ENCODE peak calls at places on chromosomes 4 and X, in six cellular contexts. One of them, this sample, is unnamed.

GRCh38 chrX:39903343-39903742 is 194.4 kb downstream of the BCOR start:
- DNase-seq in heart left ventricle: no peak
- DNase-seq in upper lobe of right lung: no peak
- DNase-seq in HFFc6: peak
- DNase-seq in activated B cell treated with CpG ODN at 0.5 μM for 24 hours: no peak
- DNase-seq in H1: no peak
- DNase-seq in this sample: no peak

GRCh38 chrX:44651347-44651746 is 108.7 kb upstream of the FUNDC1 start:
- DNase-seq in heart left ventricle: no peak
- DNase-seq in upper lobe of right lung: no peak
- DNase-seq in HFFc6: no peak
- DNase-seq in activated B cell treated with CpG ODN at 0.5 μM for 24 hours: no peak
- DNase-seq in H1: no peak
- DNase-seq in this sample: no peak

GRCh38 chrX:121106484-121107235 is 59.2 kb downstream of the GLUD2 start:
- DNase-seq in heart left ventricle: no peak
- DNase-seq in upper lobe of right lung: no peak
- DNase-seq in HFFc6: no peak
- DNase-seq in activated B cell treated with CpG ODN at 0.5 μM for 24 hours: no peak
- DNase-seq in H1: no peak
- DNase-seq in this sample: no peak

GRCh38 chrX:133465254-133465653 is 50.0 kb upstream of the GPC4 start:
- DNase-seq in heart left ventricle: no peak
- DNase-seq in upper lobe of right lung: no peak
- DNase-seq in HFFc6: no peak
- DNase-seq in activated B cell treated with CpG ODN at 0.5 μM for 24 hours: no peak
- DNase-seq in H1: no peak
- DNase-seq in this sample: no peak

GRCh38 chr4:15400911-15401671 is 26.7 kb upstream of the C1QTNF7 start:
- DNase-seq in heart left ventricle: peak
- DNase-seq in upper lobe of right lung: peak
- DNase-seq in HFFc6: peak
- DNase-seq in activated B cell treated with CpG ODN at 0.5 μM for 24 hours: no peak
- DNase-seq in H1: no peak
- DNase-seq in this sample: no peak

GRCh38 chrX:7580127-7580526 is 262.8 kb upstream of the VCX start:
- DNase-seq in heart left ventricle: no peak
- DNase-seq in upper lobe of right lung: no peak
- DNase-seq in HFFc6: no peak
- DNase-seq in activated B cell treated with CpG ODN at 0.5 μM for 24 hours: no peak
- DNase-seq in H1: no peak
- DNase-seq in this sample: no peak

GRCh38 chrX:40098264-40099045 is 697 bp upstream of the BCOR start:
- DNase-seq in heart left ventricle: peak
- DNase-seq in upper lobe of right lung: peak
- DNase-seq in HFFc6: peak
- DNase-seq in activated B cell treated with CpG ODN at 0.5 μM for 24 hours: peak
- DNase-seq in H1: no peak
- DNase-seq in this sample: no peak

GRCh38 chrX:73768120-73768519 is 205.1 kb downstream of the CHIC1 start:
- DNase-seq in heart left ventricle: no peak
- DNase-seq in upper lobe of right lung: no peak
- DNase-seq in HFFc6: no peak
- DNase-seq in activated B cell treated with CpG ODN at 0.5 μM for 24 hours: no peak
- DNase-seq in H1: no peak
- DNase-seq in this sample: no peak

GRCh38 chrX:8783100-8784098 is 17.8 kb downstream of the FAM9A start:
- DNase-seq in heart left ventricle: no peak
- DNase-seq in upper lobe of right lung: no peak
- DNase-seq in HFFc6: no peak
- DNase-seq in activated B cell treated with CpG ODN at 0.5 μM for 24 hours: no peak
- DNase-seq in H1: peak
- DNase-seq in this sample: no peak

GRCh38 chr4:128298129-128298758 is 10.6 kb upstream of the PGRMC2 start:
- DNase-seq in heart left ventricle: no peak
- DNase-seq in upper lobe of right lung: no peak
- DNase-seq in HFFc6: no peak
- DNase-seq in activated B cell treated with CpG ODN at 0.5 μM for 24 hours: no peak
- DNase-seq in H1: no peak
- DNase-seq in this sample: no peak

GRCh38 chr4:114780205-114780604 is 181.6 kb downstream of the UGT8 start:
- DNase-seq in heart left ventricle: no peak
- DNase-seq in upper lobe of right lung: no peak
- DNase-seq in HFFc6: no peak
- DNase-seq in activated B cell treated with CpG ODN at 0.5 μM for 24 hours: no peak
- DNase-seq in H1: no peak
- DNase-seq in this sample: no peak

GRCh38 chrX:24398766-24399165 is 38.3 kb downstream of the SUPT20HL1 start:
- DNase-seq in heart left ventricle: no peak
- DNase-seq in upper lobe of right lung: no peak
- DNase-seq in HFFc6: no peak
- DNase-seq in activated B cell treated with CpG ODN at 0.5 μM for 24 hours: no peak
- DNase-seq in H1: no peak
- DNase-seq in this sample: no peak

GRCh38 chr4:163191999-163192398 is 25.3 kb upstream of the NAF1 start:
- DNase-seq in heart left ventricle: no peak
- DNase-seq in upper lobe of right lung: no peak
- DNase-seq in HFFc6: peak
- DNase-seq in activated B cell treated with CpG ODN at 0.5 μM for 24 hours: no peak
- DNase-seq in H1: no peak
- DNase-seq in this sample: no peak

GRCh38 chr4:53598901-53599300 is 7.6 kb upstream of the LNX1 start:
- DNase-seq in heart left ventricle: no peak
- DNase-seq in upper lobe of right lung: no peak
- DNase-seq in HFFc6: no peak
- DNase-seq in activated B cell treated with CpG ODN at 0.5 μM for 24 hours: no peak
- DNase-seq in H1: no peak
- DNase-seq in this sample: no peak

GRCh38 chr4:93147524-93148212 is 680.9 kb upstream of the ATOH1 start:
- DNase-seq in heart left ventricle: no peak
- DNase-seq in upper lobe of right lung: no peak
- DNase-seq in HFFc6: no peak
- DNase-seq in activated B cell treated with CpG ODN at 0.5 μM for 24 hours: no peak
- DNase-seq in H1: peak
- DNase-seq in this sample: no peak

GRCh38 chrX:130994671-130995070 is 63.5 kb upstream of the ARHGAP36 start:
- DNase-seq in heart left ventricle: no peak
- DNase-seq in upper lobe of right lung: no peak
- DNase-seq in HFFc6: no peak
- DNase-seq in activated B cell treated with CpG ODN at 0.5 μM for 24 hours: no peak
- DNase-seq in H1: no peak
- DNase-seq in this sample: no peak

GRCh38 chr4:98851806-98852205 is 77.1 kb downstream of the EIF4E start:
- DNase-seq in heart left ventricle: no peak
- DNase-seq in upper lobe of right lung: no peak
- DNase-seq in HFFc6: peak
- DNase-seq in activated B cell treated with CpG ODN at 0.5 μM for 24 hours: no peak
- DNase-seq in H1: no peak
- DNase-seq in this sample: no peak

GRCh38 chr4:76339364-76339763 is 32.8 kb downstream of the STBD1 start:
- DNase-seq in heart left ventricle: no peak
- DNase-seq in upper lobe of right lung: no peak
- DNase-seq in HFFc6: peak
- DNase-seq in activated B cell treated with CpG ODN at 0.5 μM for 24 hours: no peak
- DNase-seq in H1: no peak
- DNase-seq in this sample: no peak

GRCh38 chr4:141636077-141636770 is at the start of gene IL15:
- DNase-seq in heart left ventricle: peak
- DNase-seq in upper lobe of right lung: peak
- DNase-seq in HFFc6: peak
- DNase-seq in activated B cell treated with CpG ODN at 0.5 μM for 24 hours: peak
- DNase-seq in H1: peak
- DNase-seq in this sample: no peak

GRCh38 chr4:165814256-165815010 is 58.6 kb upstream of the TLL1 start:
- DNase-seq in heart left ventricle: no peak
- DNase-seq in upper lobe of right lung: no peak
- DNase-seq in HFFc6: no peak
- DNase-seq in activated B cell treated with CpG ODN at 0.5 μM for 24 hours: no peak
- DNase-seq in H1: no peak
- DNase-seq in this sample: no peak

GRCh38 chr4:87985097-87985886 is 9.8 kb downstream of the SPP1 start:
- DNase-seq in heart left ventricle: peak
- DNase-seq in upper lobe of right lung: peak
- DNase-seq in HFFc6: peak
- DNase-seq in activated B cell treated with CpG ODN at 0.5 μM for 24 hours: no peak
- DNase-seq in H1: no peak
- DNase-seq in this sample: no peak

GRCh38 chr4:176467011-176467410 is 147.2 kb downstream of the SPCS3 start:
- DNase-seq in heart left ventricle: no peak
- DNase-seq in upper lobe of right lung: no peak
- DNase-seq in HFFc6: peak
- DNase-seq in activated B cell treated with CpG ODN at 0.5 μM for 24 hours: no peak
- DNase-seq in H1: no peak
- DNase-seq in this sample: no peak

DNA sequence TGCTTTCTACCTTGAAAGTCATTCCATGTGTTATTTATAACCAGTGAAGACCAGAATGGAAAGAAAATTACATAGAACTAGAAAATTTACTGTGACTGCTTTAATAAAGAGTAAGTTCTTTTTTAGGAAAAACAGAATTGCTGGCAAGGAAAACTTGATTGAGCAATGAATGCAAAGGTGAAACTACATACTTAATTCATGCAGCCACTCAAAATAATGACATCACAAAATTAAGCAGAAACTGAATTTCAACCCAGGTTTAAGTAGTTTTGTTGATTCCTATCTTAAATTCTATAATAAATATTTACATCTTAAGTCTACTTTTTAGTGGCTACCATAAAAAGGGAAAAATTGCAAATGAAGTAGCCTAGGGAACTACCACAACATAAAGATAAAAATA is 14.0 kb downstream of the CHM start:
- DNase-seq in heart left ventricle: no peak
- DNase-seq in upper lobe of right lung: no peak
- DNase-seq in HFFc6: no peak
- DNase-seq in activated B cell treated with CpG ODN at 0.5 μM for 24 hours: no peak
- DNase-seq in H1: no peak
- DNase-seq in this sample: no peak
- TF ChIP-seq CTCF in heart left ventricle: no peak
- TF ChIP-seq CTCF in upper lobe of right lung: no peak
- TF ChIP-seq CTCF in HFFc6: no peak
- TF ChIP-seq CTCF in activated B cell treated with CpG ODN at 0.5 μM for 24 hours: no peak
- TF ChIP-seq CTCF in H1: no peak
- TF ChIP-seq CTCF in this sample: no peak

GRCh38 chr4:18077808-18078207 is 56.3 kb upstream of the LCORL start:
- DNase-seq in heart left ventricle: no peak
- DNase-seq in upper lobe of right lung: no peak
- DNase-seq in HFFc6: no peak
- DNase-seq in activated B cell treated with CpG ODN at 0.5 μM for 24 hours: no peak
- DNase-seq in H1: no peak
- DNase-seq in this sample: no peak

GRCh38 chr4:18071894-18072293 is 50.3 kb upstream of the LCORL start:
- DNase-seq in heart left ventricle: no peak
- DNase-seq in upper lobe of right lung: no peak
- DNase-seq in HFFc6: no peak
- DNase-seq in activated B cell treated with CpG ODN at 0.5 μM for 24 hours: no peak
- DNase-seq in H1: no peak
- DNase-seq in this sample: no peak

GRCh38 chr4:18081708-18082107 is 60.2 kb upstream of the LCORL start:
- DNase-seq in heart left ventricle: no peak
- DNase-seq in upper lobe of right lung: no peak
- DNase-seq in HFFc6: no peak
- DNase-seq in activated B cell treated with CpG ODN at 0.5 μM for 24 hours: no peak
- DNase-seq in H1: no peak
- DNase-seq in this sample: no peak

DNA sequence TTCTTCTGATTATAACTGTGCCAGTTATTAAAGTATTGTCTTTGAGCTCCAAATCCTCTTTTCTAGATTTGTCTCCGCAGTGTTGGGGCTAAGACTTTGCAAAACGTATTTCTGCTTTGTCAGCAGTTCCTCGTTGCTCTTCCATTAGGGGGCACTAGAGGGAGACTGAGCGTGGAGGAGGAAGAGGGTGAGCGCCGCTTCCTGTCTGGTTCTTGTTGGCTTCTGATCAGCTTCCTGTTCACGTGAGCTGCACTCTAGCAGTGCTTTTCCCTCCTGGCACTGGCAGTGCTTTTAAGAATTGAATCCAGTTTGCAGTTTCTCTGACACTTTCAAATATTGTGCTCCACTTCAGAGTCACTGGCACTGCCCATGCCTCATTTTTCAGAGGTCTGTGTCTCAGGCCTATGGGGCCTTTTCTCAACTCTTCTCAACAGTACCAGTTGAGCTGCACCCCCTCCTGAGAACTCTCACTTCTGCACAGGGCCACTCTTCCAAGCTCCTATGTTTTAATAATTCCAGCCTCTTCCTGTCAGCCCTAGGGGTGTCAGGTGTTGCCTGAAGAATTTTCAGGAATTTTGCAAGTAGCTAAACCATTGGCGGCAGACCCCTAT is 54.4 kb upstream of the LCORL start:
- DNase-seq in heart left ventricle: peak
- DNase-seq in upper lobe of right lung: no peak
- DNase-seq in HFFc6: no peak
- DNase-seq in activated B cell treated with CpG ODN at 0.5 μM for 24 hours: no peak
- DNase-seq in H1: peak
- DNase-seq in this sample: no peak
- TF ChIP-seq CTCF in heart left ventricle: peak
- TF ChIP-seq CTCF in upper lobe of right lung: peak
- TF ChIP-seq CTCF in HFFc6: peak
- TF ChIP-seq CTCF in activated B cell treated with CpG ODN at 0.5 μM for 24 hours: no peak
- TF ChIP-seq CTCF in H1: peak
- TF ChIP-seq CTCF in this sample: peak

DNA sequence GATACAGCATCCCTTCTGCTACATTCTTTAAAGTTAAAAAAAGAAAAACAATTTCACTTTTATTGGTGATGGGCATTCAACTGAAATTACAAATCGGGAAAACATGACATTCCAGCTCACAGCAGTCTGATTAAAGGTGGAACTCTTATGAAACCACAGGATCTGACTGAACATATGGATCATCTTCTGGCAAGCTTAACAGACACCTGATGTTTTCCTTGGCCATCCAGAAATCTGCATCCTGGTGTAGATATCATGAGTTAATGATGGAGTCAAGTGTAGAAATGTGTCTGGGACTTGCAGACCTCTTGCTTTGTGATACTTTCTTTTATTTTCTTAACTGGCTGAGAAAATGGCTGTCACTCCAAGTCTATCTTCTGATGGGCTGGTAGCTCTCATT is 167.9 kb downstream of the CBR4 start:
- DNase-seq in heart left ventricle: no peak
- DNase-seq in upper lobe of right lung: no peak
- DNase-seq in HFFc6: no peak
- DNase-seq in activated B cell treated with CpG ODN at 0.5 μM for 24 hours: no peak
- DNase-seq in H1: no peak
- DNase-seq in this sample: no peak
- TF ChIP-seq CTCF in heart left ventricle: no peak
- TF ChIP-seq CTCF in upper lobe of right lung: no peak
- TF ChIP-seq CTCF in HFFc6: no peak
- TF ChIP-seq CTCF in activated B cell treated with CpG ODN at 0.5 μM for 24 hours: no peak
- TF ChIP-seq CTCF in H1: no peak
- TF ChIP-seq CTCF in this sample: no peak

DNA sequence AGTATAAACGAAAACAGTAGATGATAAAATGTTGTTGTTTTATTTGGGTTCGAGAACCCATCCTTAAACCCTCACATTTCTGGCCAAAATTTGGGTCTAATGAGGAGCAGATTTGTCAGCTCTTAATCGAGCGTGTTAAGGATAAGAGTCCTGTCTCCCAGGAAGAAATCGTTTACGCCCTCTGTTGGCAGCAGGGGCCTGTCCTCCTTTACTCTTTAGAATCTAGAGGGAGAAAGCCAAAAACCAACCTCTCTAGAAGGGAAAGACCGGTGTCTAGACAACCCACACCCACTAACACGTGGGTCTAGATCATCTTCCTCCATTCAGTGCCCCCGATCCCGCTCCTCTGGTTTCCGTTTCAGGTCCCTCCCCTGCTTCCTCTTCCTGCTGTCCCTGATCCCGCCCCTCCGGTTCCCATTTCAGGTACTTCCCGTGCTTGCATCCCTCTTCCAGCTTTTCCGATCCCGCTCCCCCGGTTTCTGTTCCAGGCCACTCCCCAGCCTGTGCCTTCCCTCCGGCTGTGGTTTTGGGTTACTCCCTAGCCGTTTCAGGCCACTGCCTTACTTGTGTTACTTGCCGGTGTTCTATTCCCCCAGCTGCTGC is 339.1 kb downstream of the PAPSS1 start:
- DNase-seq in heart left ventricle: no peak
- DNase-seq in upper lobe of right lung: no peak
- DNase-seq in HFFc6: peak
- DNase-seq in activated B cell treated with CpG ODN at 0.5 μM for 24 hours: no peak
- DNase-seq in H1: no peak
- DNase-seq in this sample: no peak
- TF ChIP-seq CTCF in heart left ventricle: no peak
- TF ChIP-seq CTCF in upper lobe of right lung: no peak
- TF ChIP-seq CTCF in HFFc6: peak
- TF ChIP-seq CTCF in activated B cell treated with CpG ODN at 0.5 μM for 24 hours: no peak
- TF ChIP-seq CTCF in H1: peak
- TF ChIP-seq CTCF in this sample: no peak

This sample was measured in D721Med.